ENCODE peak calls at places on chromosomes 5 and 9, in ten cellular contexts. Z is amniotic stem cell; R is substantia nigra; X is type B pancreatic cell; M is AG09309; P is effector CD4-positive, alpha-beta T cell; C is germinal center; L is BJ; W is HT1080; E is AG09319. B is an unnamed sample.

GRCh38 chr9:10855847-10856246 is 243.0 kb upstream of the PTPRD start:
- DNase-seq in R (no peak), W (peak; percentile 31), M (no peak), E (no peak), Z (no peak), C (no peak), P (no peak), L (no peak), X (no peak), B (no peak)

GRCh38 chr5:8340739-8341344 is 471.9 kb downstream of the MTRR start:
- DNase-seq in C (no peak), M (no peak), X (no peak), E (peak; percentile 4), P (no peak), W (peak; percentile 37), Z (no peak), R (no peak), L (no peak), B (no peak)

GRCh38 chr5:111935022-111935421 is 178.0 kb upstream of the NREP start:
- DNase-seq in M (no peak), L (no peak), C (no peak), E (no peak), Z (no peak), P (no peak), R (no peak), X (no peak), W (no peak), B (no peak)

GRCh38 chr9:70411141-70411929 is 3.1 kb downstream of the KLF9 start:
- DNase-seq in C (no peak), M (no peak), Z (no peak), W (peak; percentile 69), X (no peak), L (no peak), P (no peak), R (peak; percentile 27), E (peak; percentile 69), B (no peak)

GRCh38 chr5:102888483-102888882 is 133.4 kb downstream of the PAM start:
- DNase-seq in X (no peak), R (no peak), C (no peak), M (no peak), E (no peak), L (no peak), P (no peak), Z (no peak), W (no peak), B (no peak)

GRCh38 chr5:75023368-75024159 is 28.8 kb downstream of the GCNT4 start:
- DNase-seq in E (no peak), C (no peak), W (peak; percentile 30), Z (no peak), P (peak; percentile 24), X (no peak), M (no peak), L (no peak), R (no peak), B (no peak)

GRCh38 chr9:19946446-19947109 is 157.7 kb upstream of the SLC24A2 start:
- DNase-seq in E (no peak), P (no peak), C (no peak), M (no peak), L (no peak), R (no peak), X (no peak), W (peak; percentile 54), Z (no peak), B (no peak)

GRCh38 chr9:105313238-105313637 is 68.8 kb downstream of the SLC44A1 start:
- DNase-seq in L (no peak), Z (no peak), M (no peak), P (no peak), E (no peak), R (no peak), X (no peak), W (no peak), C (no peak), B (no peak)

GRCh38 chr5:142826741-142827492 is 56.7 kb downstream of the ARHGAP26 start:
- DNase-seq in M (no peak), R (no peak), C (no peak), X (no peak), W (peak; percentile 96), Z (peak; percentile 30), P (no peak), E (no peak), L (no peak), B (no peak)

GRCh38 chr5:9009931-9010652 is 535.8 kb downstream of the SEMA5A start:
- DNase-seq in L (no peak), R (no peak), C (no peak), X (no peak), P (no peak), Z (no peak), W (no peak), E (no peak), M (peak; percentile 25), B (no peak)

GRCh38 chr5:136802382-136802781 is 437.0 kb upstream of the TRPC7 start:
- DNase-seq in R (no peak), X (no peak), W (peak; percentile 32), P (no peak), Z (no peak), L (no peak), C (no peak), M (no peak), E (no peak), B (no peak)

GRCh38 chr5:10704949-10705621 is 55.9 kb downstream of the DAP start:
- DNase-seq in E (no peak), L (no peak), W (peak; percentile 95), R (no peak), P (no peak), M (no peak), X (no peak), Z (no peak), C (no peak), B (no peak)

GRCh38 chr9:117434568-117434967 is 19.7 kb upstream of the ASTN2 start:
- DNase-seq in X (no peak), C (no peak), W (peak; percentile 43), M (no peak), L (no peak), Z (no peak), R (no peak), P (no peak), E (no peak), B (no peak)

GRCh38 chr9:129071526-129072131 is 9.3 kb upstream of the DOLPP1 start:
- DNase-seq in L (no peak), W (no peak), C (no peak), Z (no peak), R (no peak), M (no peak), X (no peak), P (no peak), E (no peak), B (no peak)

GRCh38 chr5:112253478-112254250 is 165.4 kb downstream of the EPB41L4A start:
- DNase-seq in R (no peak), W (peak; percentile 57), X (no peak), Z (no peak), C (no peak), P (no peak), M (no peak), L (peak; percentile 5), E (no peak), B (no peak)

GRCh38 chr5:32571128-32571527 is 14.2 kb upstream of the SUB1 start:
- DNase-seq in P (no peak), L (no peak), M (no peak), X (no peak), Z (no peak), C (no peak), W (no peak), R (no peak), E (no peak), B (no peak)

GRCh38 chr5:34044950-34045525 is 2.0 kb upstream of the C1QTNF3 start:
- DNase-seq in R (no peak), X (no peak), M (no peak), Z (no peak), W (no peak), L (no peak), C (no peak), P (no peak), E (no peak), B (no peak)

GRCh38 chr5:65199988-65200668 is 281.6 kb downstream of the ADAMTS6 start:
- DNase-seq in W (peak; percentile 59), E (peak; percentile 22), C (no peak), Z (peak; percentile 10), P (no peak), L (peak; percentile 42), R (no peak), M (peak; percentile 39), X (no peak), B (no peak)

GRCh38 chr5:1468247-1468612 is 23.0 kb upstream of the SLC6A3 start:
- DNase-seq in W (no peak), R (no peak), X (no peak), P (no peak), E (no peak), C (no peak), M (no peak), L (no peak), Z (no peak), B (no peak)

GRCh38 chr5:149488645-149489306 is 62.5 kb downstream of the CSNK1A1 start:
- DNase-seq in P (no peak), Z (no peak), L (no peak), M (no peak), W (no peak), C (no peak), E (no peak), X (no peak), R (no peak), B (no peak)

GRCh38 chr9:135247174-135247930 is 159.9 kb downstream of the OLFM1 start:
- DNase-seq in M (no peak), E (no peak), W (no peak), L (no peak), R (no peak), Z (no peak), C (no peak), P (no peak), X (no peak), B (no peak)

GRCh38 chr5:137822158-137822764 is 45.4 kb upstream of the MYOT start:
- DNase-seq in P (no peak), M (no peak), W (peak; percentile 68), R (no peak), L (no peak), X (no peak), C (peak; percentile 47), Z (no peak), E (no peak), B (no peak)

B was measured in NCI-H2107.